ENCODE peak calls at places on chromosomes 4 and X, in ten cellular contexts. H is GM12878, C is adrenal gland, D is fibroblast of villous mesenchyme, P is kidney epithelial cell, I is thyroid gland, X is epithelial cell of esophagus, M is fibroblast of mammary gland, Q is cardiac muscle cell, F is cardiac fibroblast. Y is an unnamed sample.

GRCh38 chrX:16023790-16024734 is 99.3 kb upstream of the GRPR start:
- DNase-seq in D (no peak), F (no peak), I (no peak), X (peak; percentile 75), Q (peak; percentile 24), H (peak; percentile 77), P (peak; percentile 73), M (peak; percentile 72), C (no peak), Y (peak; percentile 72)

GRCh38 chr4:156971623-156972369 is at the start of gene PDGFC:
- DNase-seq in H (no peak), Q (peak; percentile 79), M (peak; percentile 61), P (no peak), I (peak; percentile 84), F (peak; percentile 78), D (peak; percentile 72), X (peak; percentile 52), C (peak; percentile 84), Y (peak; percentile 10)

GRCh38 chr4:137707626-137708025 is 175.3 kb upstream of the PCDH18 start:
- DNase-seq in Q (peak; percentile 53), F (peak; percentile 54), M (peak; percentile 83), P (no peak), C (no peak), X (peak; percentile 68), I (no peak), H (no peak), D (peak; percentile 48), Y (no peak)

GRCh38 chrX:19677121-19677520 is 161.8 kb upstream of the MAP3K15 start:
- DNase-seq in I (no peak), M (no peak), F (no peak), D (no peak), C (no peak), Q (no peak), X (peak; percentile 84), P (no peak), H (no peak), Y (no peak)

GRCh38 chrX:72243472-72243871 is 4.6 kb upstream of the ERCC6L start:
- DNase-seq in D (peak; percentile 30), H (no peak), M (peak; percentile 45), F (peak; percentile 62), P (no peak), Q (peak; percentile 66), I (no peak), C (peak; percentile 16), X (peak; percentile 31), Y (no peak)

GRCh38 chr4:80207664-80208063 is 10.4 kb downstream of the PRDM8 start:
- DNase-seq in C (no peak), X (no peak), I (no peak), Q (no peak), H (no peak), M (no peak), D (no peak), P (no peak), F (no peak), Y (no peak)

GRCh38 chr4:174592985-174593335 is 70.7 kb upstream of the HPGD start:
- DNase-seq in P (peak; percentile 42), C (peak; percentile 17), M (peak; percentile 84), H (no peak), I (no peak), X (peak; percentile 54), D (peak; percentile 34), F (peak; percentile 40), Q (peak; percentile 52), Y (no peak)

GRCh38 chrX:85052207-85052606 is 48.5 kb downstream of the APOOL start:
- DNase-seq in M (peak; percentile 51), D (peak; percentile 10), P (no peak), I (no peak), X (peak; percentile 4), C (no peak), Q (peak; percentile 22), H (no peak), F (peak; percentile 8), Y (no peak)

GRCh38 chrX:4239650-4240540 is 526.4 kb upstream of the PRKX start:
- DNase-seq in H (no peak), P (no peak), I (no peak), F (no peak), M (no peak), X (no peak), Q (no peak), D (no peak), C (no peak), Y (no peak)

GRCh38 chr4:115537387-115537786 is 424.0 kb upstream of the NDST4 start:
- DNase-seq in C (no peak), Q (no peak), M (peak; percentile 15), F (peak; percentile 1), P (no peak), D (no peak), H (no peak), I (no peak), X (peak; percentile 34), Y (no peak)

GRCh38 chr4:110704748-110705439 is 82.0 kb upstream of the PITX2 start:
- DNase-seq in F (no peak), D (no peak), Q (no peak), I (no peak), H (no peak), M (no peak), P (no peak), X (no peak), C (no peak), Y (peak; percentile 13)

GRCh38 chr4:110702326-110702725 is 79.4 kb upstream of the PITX2 start:
- DNase-seq in D (no peak), P (no peak), Q (no peak), I (no peak), C (no peak), M (no peak), H (no peak), F (no peak), X (no peak), Y (no peak)

DNA sequence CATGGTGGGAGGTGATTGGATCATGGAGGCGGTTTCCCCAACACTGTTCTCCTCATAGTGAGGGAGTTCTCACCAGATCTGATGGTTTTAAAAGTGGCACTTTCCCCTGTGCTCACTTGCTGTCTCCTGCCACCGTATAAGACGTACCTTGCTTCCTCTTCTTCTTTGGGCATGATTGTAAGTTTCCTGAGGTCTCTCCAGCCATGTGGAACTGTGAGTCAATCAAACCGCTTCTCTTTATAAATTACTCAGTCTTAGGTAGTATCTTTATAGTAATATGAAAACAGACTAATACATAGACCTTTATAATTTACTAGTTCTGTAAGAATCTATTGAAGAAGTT is 82.5 kb upstream of the PITX2 start:
- DNase-seq in D (no peak), H (no peak), C (no peak), Q (no peak), F (no peak), I (no peak), M (no peak), X (no peak), P (no peak), Y (no peak)
- H3K4me3 ChIP-seq in D (no peak overlapping the region), H (no peak overlapping the region), C (no peak overlapping the region), Q (no peak overlapping the region), F (no peak overlapping the region), I (no peak overlapping the region), M (no peak overlapping the region), X (no peak overlapping the region), P (no peak overlapping the region), Y (no peak overlapping the region)

DNA sequence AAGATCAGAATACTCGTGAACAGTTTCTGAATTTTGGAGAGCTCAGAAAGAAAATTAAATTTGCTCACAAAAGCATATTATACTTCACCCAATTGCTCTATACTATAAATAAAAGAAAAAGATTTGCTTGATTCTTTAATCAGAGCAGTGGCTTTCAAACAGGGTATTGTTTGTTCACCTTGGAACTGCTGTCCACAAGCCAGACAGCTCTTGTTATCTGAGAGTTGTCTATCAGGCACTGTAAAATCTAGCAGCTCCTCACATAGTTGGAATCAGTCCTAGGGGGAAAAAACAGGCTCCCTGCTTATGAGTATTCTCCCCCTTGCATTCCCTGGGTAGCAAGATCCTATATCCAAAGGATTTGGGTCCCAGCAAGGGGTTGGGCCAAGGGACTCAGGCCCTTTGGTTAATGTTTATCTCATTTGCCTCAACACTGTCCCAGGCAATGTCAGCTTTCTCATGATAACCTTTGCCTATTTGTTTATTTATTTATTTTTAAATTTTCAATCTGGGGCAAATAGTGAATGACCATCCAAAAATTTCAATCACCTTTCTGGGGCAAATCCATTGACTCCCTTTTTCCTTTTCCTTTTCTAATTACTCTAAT is 24.1 kb upstream of the MAGEB16 start:
- DNase-seq in P (no peak), F (no peak), I (no peak), H (no peak), D (no peak), Q (no peak), C (no peak), M (no peak), X (no peak), Y (no peak)
- TF ChIP-seq CTCF in P (no peak), F (no peak), I (no peak), H (no peak), D (no peak), Q (no peak), C (no peak), M (no peak), X (no peak), Y (no peak)

GRCh38 chr4:2402941-2403340 is 15.5 kb downstream of the ZFYVE28 start:
- DNase-seq in D (no peak), F (no peak), M (no peak), Q (no peak), X (no peak), I (no peak), C (peak; percentile 35), P (no peak), H (no peak), Y (no peak)
- H3K4me3 ChIP-seq in D (no peak overlapping the region), F (no peak overlapping the region), M (no peak overlapping the region), Q (no peak overlapping the region), X (no peak overlapping the region), I (no peak overlapping the region), C (no peak overlapping the region), P (no peak overlapping the region), H (no peak overlapping the region), Y (no peak overlapping the region)

GRCh38 chr4:38759077-38759789 is 23.6 kb downstream of the TLR10 start:
- DNase-seq in C (peak; percentile 73), X (peak; percentile 50), Q (peak; percentile 84), D (peak; percentile 74), H (peak; percentile 77), I (peak; percentile 44), M (peak; percentile 77), F (peak; percentile 84), P (no peak), Y (peak; percentile 24)

GRCh38 chr4:38757945-38758344 is 24.8 kb downstream of the TLR10 start:
- DNase-seq in D (no peak), I (peak; percentile 18), Q (no peak), X (peak; percentile 56), C (no peak), H (no peak), P (no peak), M (peak; percentile 9), F (no peak), Y (no peak)

GRCh38 chr4:38759790-38760122 is 23.0 kb downstream of the TLR10 start:
- DNase-seq in F (no peak), M (no peak), I (no peak), C (no peak), X (no peak), H (no peak), P (no peak), D (no peak), Q (no peak), Y (no peak)

GRCh38 chr4:38762560-38762959 is 20.2 kb downstream of the TLR10 start:
- DNase-seq in X (no peak), D (no peak), C (no peak), M (no peak), F (no peak), H (no peak), I (no peak), P (no peak), Q (no peak), Y (peak; percentile 68)

DNA sequence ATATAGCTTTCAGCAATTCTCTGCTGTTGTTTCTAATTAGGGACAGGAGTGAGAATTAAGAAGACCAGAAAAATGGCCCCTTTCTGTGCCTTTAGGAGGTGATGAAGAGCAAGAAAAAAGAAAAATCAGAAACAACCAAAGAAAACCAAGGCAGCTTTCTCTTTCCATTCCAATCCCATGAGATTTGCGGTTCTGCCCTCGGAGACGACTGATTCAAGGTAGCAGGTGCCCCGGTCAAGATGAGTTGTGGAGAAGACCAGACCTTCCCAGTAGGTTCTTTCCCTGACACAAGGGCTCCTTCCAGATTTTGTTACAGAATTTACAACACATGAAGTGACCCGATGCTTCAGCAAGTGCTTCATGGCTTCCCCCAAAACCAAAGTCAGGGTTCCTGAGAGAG is 21.9 kb downstream of the TLR10 start:
- DNase-seq in X (no peak), C (no peak), M (no peak), F (no peak), D (no peak), I (no peak), Q (no peak), P (no peak), H (peak; percentile 83), Y (peak; percentile 72)
- TF ChIP-seq CTCF in X (no peak), C (no peak), M (no peak), F (no peak), D (no peak), I (no peak), Q (no peak), P (no peak), H (no peak), Y (peak; percentile 36)

Y was measured in GM06990.